ENCODE peak calls at places on chromosomes 12 and 14, in nine cellular contexts. One of them, this sample, is unnamed.

GRCh38 chr12:125336246-125336645 is 271.0 kb downstream of the AACS start:
- DNase-seq in CD8-positive, alpha-beta memory T cell: no peak
- DNase-seq in cerebellar cortex: no peak
- DNase-seq in prostate gland: no peak
- DNase-seq in tibial artery: no peak
- DNase-seq in HCEC 1CT: no peak
- DNase-seq in NCI-H1694 treated with DMSO at 0.1 percent for 48 hours: no peak
- DNase-seq in substantia nigra: no peak
- DNase-seq in LNCaP clone FGC: no peak
- DNase-seq in this sample: no peak

GRCh38 chr14:53630336-53630735 is 326.3 kb downstream of the BMP4 start:
- DNase-seq in cerebellar cortex: peak; percentile 54
- DNase-seq in LNCaP clone FGC: no peak
- DNase-seq in NCI-H1694 treated with DMSO at 0.1 percent for 48 hours: peak; percentile 97
- DNase-seq in prostate gland: no peak
- DNase-seq in tibial artery: no peak
- DNase-seq in CD8-positive, alpha-beta memory T cell: no peak
- DNase-seq in HCEC 1CT: no peak
- DNase-seq in substantia nigra: no peak
- DNase-seq in this sample: peak; percentile 89

GRCh38 chr14:101584049-101584859 is 23.0 kb downstream of the DIO3 start:
- DNase-seq in cerebellar cortex: no peak
- DNase-seq in HCEC 1CT: no peak
- DNase-seq in CD8-positive, alpha-beta memory T cell: no peak
- DNase-seq in NCI-H1694 treated with DMSO at 0.1 percent for 48 hours: peak; percentile 82
- DNase-seq in substantia nigra: no peak
- DNase-seq in LNCaP clone FGC: no peak
- DNase-seq in tibial artery: peak; percentile 70
- DNase-seq in prostate gland: no peak
- DNase-seq in this sample: no peak

GRCh38 chr12:11693626-11694025 is 44.2 kb downstream of the ETV6 start:
- DNase-seq in LNCaP clone FGC: no peak
- DNase-seq in NCI-H1694 treated with DMSO at 0.1 percent for 48 hours: peak; percentile 36
- DNase-seq in tibial artery: no peak
- DNase-seq in substantia nigra: no peak
- DNase-seq in HCEC 1CT: no peak
- DNase-seq in CD8-positive, alpha-beta memory T cell: no peak
- DNase-seq in cerebellar cortex: no peak
- DNase-seq in prostate gland: no peak
- DNase-seq in this sample: no peak

GRCh38 chr14:38278035-38278434 is 22.1 kb upstream of the CLEC14A start:
- DNase-seq in cerebellar cortex: no peak
- DNase-seq in CD8-positive, alpha-beta memory T cell: no peak
- DNase-seq in NCI-H1694 treated with DMSO at 0.1 percent for 48 hours: no peak
- DNase-seq in HCEC 1CT: no peak
- DNase-seq in tibial artery: no peak
- DNase-seq in substantia nigra: no peak
- DNase-seq in prostate gland: no peak
- DNase-seq in LNCaP clone FGC: no peak
- DNase-seq in this sample: no peak

GRCh38 chr12:95605087-95605486 is 53.8 kb upstream of the USP44 start:
- DNase-seq in NCI-H1694 treated with DMSO at 0.1 percent for 48 hours: no peak
- DNase-seq in CD8-positive, alpha-beta memory T cell: no peak
- DNase-seq in HCEC 1CT: peak; percentile 55
- DNase-seq in LNCaP clone FGC: no peak
- DNase-seq in prostate gland: no peak
- DNase-seq in tibial artery: no peak
- DNase-seq in cerebellar cortex: no peak
- DNase-seq in substantia nigra: no peak
- DNase-seq in this sample: no peak

GRCh38 chr12:122202017-122202416 is 1.5 kb upstream of the B3GNT4 start:
- DNase-seq in NCI-H1694 treated with DMSO at 0.1 percent for 48 hours: no peak
- DNase-seq in tibial artery: no peak
- DNase-seq in substantia nigra: no peak
- DNase-seq in prostate gland: no peak
- DNase-seq in CD8-positive, alpha-beta memory T cell: no peak
- DNase-seq in cerebellar cortex: no peak
- DNase-seq in LNCaP clone FGC: no peak
- DNase-seq in HCEC 1CT: no peak
- DNase-seq in this sample: no peak

GRCh38 chr14:31992051-31992450 is 85.1 kb upstream of the ARHGAP5 start:
- DNase-seq in CD8-positive, alpha-beta memory T cell: no peak
- DNase-seq in HCEC 1CT: peak; percentile 100
- DNase-seq in substantia nigra: no peak
- DNase-seq in LNCaP clone FGC: no peak
- DNase-seq in cerebellar cortex: no peak
- DNase-seq in tibial artery: no peak
- DNase-seq in prostate gland: no peak
- DNase-seq in NCI-H1694 treated with DMSO at 0.1 percent for 48 hours: no peak
- DNase-seq in this sample: no peak

GRCh38 chr14:34344318-34344717 is 117.7 kb downstream of the SPTSSA start:
- DNase-seq in cerebellar cortex: no peak
- DNase-seq in prostate gland: no peak
- DNase-seq in substantia nigra: no peak
- DNase-seq in CD8-positive, alpha-beta memory T cell: no peak
- DNase-seq in HCEC 1CT: no peak
- DNase-seq in LNCaP clone FGC: no peak
- DNase-seq in tibial artery: no peak
- DNase-seq in NCI-H1694 treated with DMSO at 0.1 percent for 48 hours: no peak
- DNase-seq in this sample: no peak

GRCh38 chr14:20568393-20568792 is 7.5 kb upstream of the RNASE9 start:
- DNase-seq in prostate gland: no peak
- DNase-seq in LNCaP clone FGC: no peak
- DNase-seq in tibial artery: no peak
- DNase-seq in substantia nigra: no peak
- DNase-seq in HCEC 1CT: no peak
- DNase-seq in cerebellar cortex: no peak
- DNase-seq in NCI-H1694 treated with DMSO at 0.1 percent for 48 hours: no peak
- DNase-seq in CD8-positive, alpha-beta memory T cell: no peak
- DNase-seq in this sample: no peak

GRCh38 chr14:90534091-90534837 is 137.4 kb downstream of the CALM1 start:
- DNase-seq in cerebellar cortex: no peak
- DNase-seq in LNCaP clone FGC: no peak
- DNase-seq in substantia nigra: no peak
- DNase-seq in NCI-H1694 treated with DMSO at 0.1 percent for 48 hours: no peak
- DNase-seq in prostate gland: no peak
- DNase-seq in HCEC 1CT: no peak
- DNase-seq in CD8-positive, alpha-beta memory T cell: no peak
- DNase-seq in tibial artery: no peak
- DNase-seq in this sample: no peak

GRCh38 chr12:78406776-78407335 is 457.7 kb upstream of the SYT1 start:
- DNase-seq in prostate gland: no peak
- DNase-seq in CD8-positive, alpha-beta memory T cell: no peak
- DNase-seq in substantia nigra: no peak
- DNase-seq in LNCaP clone FGC: no peak
- DNase-seq in HCEC 1CT: peak; percentile 42
- DNase-seq in NCI-H1694 treated with DMSO at 0.1 percent for 48 hours: no peak
- DNase-seq in cerebellar cortex: peak; percentile 11
- DNase-seq in tibial artery: no peak
- DNase-seq in this sample: no peak

GRCh38 chr12:112122823-112123690 is 2.3 kb upstream of the TRAFD1 start:
- DNase-seq in tibial artery: no peak
- DNase-seq in LNCaP clone FGC: no peak
- DNase-seq in cerebellar cortex: no peak
- DNase-seq in prostate gland: no peak
- DNase-seq in HCEC 1CT: peak; percentile 96
- DNase-seq in NCI-H1694 treated with DMSO at 0.1 percent for 48 hours: no peak
- DNase-seq in substantia nigra: no peak
- DNase-seq in CD8-positive, alpha-beta memory T cell: no peak
- DNase-seq in this sample: peak; percentile 33

GRCh38 chr12:50104614-50105366 is 982 bp downstream of the GPD1 start:
- DNase-seq in NCI-H1694 treated with DMSO at 0.1 percent for 48 hours: no peak
- DNase-seq in CD8-positive, alpha-beta memory T cell: no peak
- DNase-seq in LNCaP clone FGC: no peak
- DNase-seq in substantia nigra: no peak
- DNase-seq in prostate gland: no peak
- DNase-seq in cerebellar cortex: no peak
- DNase-seq in tibial artery: no peak
- DNase-seq in HCEC 1CT: no peak
- DNase-seq in this sample: no peak

GRCh38 chr12:92927055-92927435 is 2.0 kb downstream of the EEA1 start:
- DNase-seq in LNCaP clone FGC: no peak
- DNase-seq in NCI-H1694 treated with DMSO at 0.1 percent for 48 hours: peak; percentile 2
- DNase-seq in substantia nigra: no peak
- DNase-seq in prostate gland: no peak
- DNase-seq in tibial artery: no peak
- DNase-seq in cerebellar cortex: peak; percentile 41
- DNase-seq in HCEC 1CT: peak; percentile 46
- DNase-seq in CD8-positive, alpha-beta memory T cell: peak; percentile 14
- DNase-seq in this sample: no peak

This sample was measured in DMS 273 treated with DMSO at 0.1 percent for 48 hours.